ENCODE peak calls at places on chromosomes 1 and 21, in six cellular contexts. Q, D, K, Z, A and U are unnamed samples.

GRCh38 chr1:931380-932177 is 7.9 kb downstream of the SAMD11 start:
- DNase-seq in Q (no peak), Z (no peak), D (no peak), A (no peak), K (no peak), U (no peak)

GRCh38 chr1:39379187-39379586 is 112.2 kb upstream of the BMP8A start:
- DNase-seq in Q (no peak), K (no peak), A (no peak), D (no peak), Z (no peak), U (no peak)

GRCh38 chr1:172727956-172728603 is 69.2 kb downstream of the FASLG start:
- DNase-seq in Q (no peak), K (peak; percentile 13), Z (no peak), D (no peak), A (no peak), U (no peak)

GRCh38 chr1:43934986-43935324 is 1.4 kb downstream of the ARTN start:
- DNase-seq in Q (no peak), K (no peak), A (no peak), Z (no peak), D (no peak), U (no peak)

GRCh38 chr1:77395051-77395450 is 113.2 kb downstream of the AK5 start:
- DNase-seq in D (no peak), K (no peak), Z (no peak), Q (no peak), A (no peak), U (no peak)

GRCh38 chr1:246632584-246633168 is 66.4 kb downstream of the CNST start:
- DNase-seq in D (no peak), A (no peak), K (peak; percentile 86), Z (no peak), Q (peak; percentile 30), U (no peak)

GRCh38 chr1:7172804-7173203 is 387.6 kb downstream of the CAMTA1 start:
- DNase-seq in Z (no peak), K (no peak), D (no peak), A (no peak), Q (no peak), U (no peak)

GRCh38 chr21:33893917-33894316 is 21.7 kb downstream of the ATP5PO start:
- DNase-seq in Q (no peak), K (no peak), Z (no peak), A (no peak), D (no peak), U (no peak)

GRCh38 chr1:118012725-118013124 is 83.2 kb downstream of the WDR3 start:
- DNase-seq in D (no peak), Z (no peak), Q (no peak), K (no peak), A (no peak), U (no peak)

GRCh38 chr1:173527151-173527826 is 50.2 kb downstream of the PRDX6 start:
- DNase-seq in Q (peak; percentile 16), Z (no peak), D (peak; percentile 24), K (no peak), A (no peak), U (no peak)

GRCh38 chr1:214455971-214456867 is 95.2 kb downstream of the PTPN14 start:
- DNase-seq in Q (no peak), Z (no peak), K (no peak), D (no peak), A (no peak), U (no peak)

GRCh38 chr1:168092566-168093355 is 44.0 kb downstream of the GPR161 start:
- DNase-seq in Z (no peak), D (peak; percentile 30), Q (no peak), K (no peak), A (no peak), U (no peak)

GRCh38 chr1:152436593-152437338 is 22.7 kb upstream of the CRNN start:
- DNase-seq in D (no peak), K (no peak), Z (no peak), Q (no peak), A (no peak), U (no peak)

GRCh38 chr21:28089599-28090421 is 902.9 kb downstream of the LTN1 start:
- DNase-seq in K (no peak), Q (peak; percentile 65), D (no peak), Z (no peak), A (peak; percentile 58), U (no peak)

GRCh38 chr1:2041887-2042286 is 8.3 kb upstream of the PRKCZ start:
- DNase-seq in A (no peak), Z (no peak), Q (no peak), K (no peak), D (no peak), U (no peak)

GRCh38 chr1:74271503-74271902 is 36.3 kb downstream of the TNNI3K start:
- DNase-seq in K (no peak), Q (no peak), A (no peak), D (no peak), Z (no peak), U (no peak)

GRCh38 chr1:1911390-1912041 is 3.5 kb upstream of the CALML6 start:
- DNase-seq in Q (no peak), D (peak; percentile 13), A (peak; percentile 49), Z (no peak), K (no peak), U (no peak)

GRCh38 chr1:44670751-44671640 is 3.3 kb downstream of the TMEM53 start:
- DNase-seq in A (no peak), Q (no peak), K (no peak), Z (no peak), D (peak; percentile 4), U (peak; percentile 73)

GRCh38 chr1:182430263-182431068 is 19.5 kb upstream of the RGSL1 start:
- DNase-seq in Z (no peak), D (no peak), K (no peak), A (no peak), Q (no peak), U (no peak)

GRCh38 chr1:66460776-66461175 is 73.2 kb upstream of the SGIP1 start:
- DNase-seq in A (no peak), D (no peak), Z (no peak), Q (no peak), K (no peak), U (no peak)

GRCh38 chr1:185695299-185695698 is 38.9 kb upstream of the HMCN1 start:
- DNase-seq in D (no peak), A (no peak), Q (no peak), K (no peak), Z (no peak), U (no peak)

GRCh38 chr1:229253170-229253974 is 17.5 kb upstream of the RAB4A start:
- DNase-seq in K (peak; percentile 47), Q (no peak), D (no peak), A (no peak), Z (no peak), U (no peak)

DNA sequence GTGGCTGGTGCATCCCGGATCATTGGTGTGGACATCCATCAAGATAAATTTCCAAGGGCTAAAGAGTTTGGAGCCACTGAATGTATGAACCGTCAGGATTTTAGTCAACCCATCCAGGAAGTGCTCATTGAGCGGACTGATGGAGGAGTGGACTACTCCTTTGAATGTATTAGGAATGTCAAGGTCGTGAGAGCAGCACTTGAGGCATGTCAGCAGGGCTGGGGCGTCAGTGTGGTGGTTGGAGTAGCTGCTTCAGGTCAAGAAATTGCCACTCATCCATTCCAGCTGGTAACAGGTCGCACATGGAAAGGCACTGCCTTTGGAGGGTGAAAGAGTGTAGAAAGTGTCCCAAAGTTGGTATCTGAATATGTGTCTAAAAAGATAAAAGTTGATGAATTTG is 79.1 kb downstream of the FMN2 start:
- DNase-seq in D (no peak), K (no peak), Q (no peak), Z (no peak), A (no peak), U (no peak)
- TF ChIP-seq CTCF in D (no peak), K (no peak), Q (no peak), Z (no peak), A (no peak), U (no peak)

GRCh38 chr1:9715536-9716226 is 64.2 kb downstream of the PIK3CD start:
- DNase-seq in A (no peak), K (no peak), Q (no peak), D (no peak), Z (no peak), U (no peak)

GRCh38 chr1:9716404-9717192 is 65.1 kb downstream of the PIK3CD start:
- DNase-seq in Q (no peak), D (no peak), A (no peak), K (no peak), Z (no peak), U (no peak)

GRCh38 chr1:9718006-9718680 is 66.6 kb downstream of the PIK3CD start:
- DNase-seq in K (no peak), A (no peak), Q (no peak), Z (no peak), D (no peak), U (no peak)

GRCh38 chr1:9719978-9720722 is 68.6 kb downstream of the PIK3CD start:
- DNase-seq in D (no peak), Z (no peak), K (no peak), Q (no peak), A (no peak), U (no peak)

DNA sequence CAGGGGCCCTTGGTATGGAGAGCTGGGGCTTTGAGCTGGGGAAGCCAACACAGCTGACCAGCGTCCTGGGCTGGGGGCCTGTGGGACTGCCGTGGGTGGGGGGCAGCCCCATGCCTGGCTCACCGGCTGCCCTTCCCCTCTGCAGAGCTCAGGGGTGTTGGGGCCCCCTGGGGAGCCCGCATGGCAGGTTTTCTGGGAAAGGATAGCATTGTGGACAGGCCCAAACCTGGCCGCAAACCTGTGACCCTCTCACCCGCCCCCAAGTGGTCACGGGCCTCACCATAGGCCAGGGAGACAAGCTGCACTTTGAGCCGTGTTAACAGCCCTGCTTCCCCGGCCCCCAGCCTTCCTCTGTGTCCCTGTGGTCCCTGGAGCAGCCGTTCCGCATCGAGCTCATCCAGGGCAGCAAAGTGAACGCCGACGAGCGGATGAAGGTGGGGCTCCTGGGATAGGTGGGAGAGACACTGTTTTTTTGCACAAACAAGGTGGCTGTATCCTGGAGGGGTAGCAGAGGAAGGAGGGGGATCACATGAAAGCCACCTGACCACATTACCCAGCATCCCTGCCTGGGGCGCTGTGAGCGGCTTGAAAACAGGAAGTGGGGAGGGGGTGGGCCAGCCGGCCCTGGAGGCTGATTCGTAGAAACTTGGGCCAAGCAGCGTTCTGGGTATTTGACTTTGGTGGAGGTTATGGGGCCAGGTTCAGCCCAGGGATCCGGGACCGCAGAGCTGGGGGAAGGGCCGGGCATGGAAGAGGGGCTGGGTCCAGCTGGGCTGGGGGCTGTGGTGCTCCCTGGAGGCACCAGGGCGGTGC is 65.9 kb downstream of the PIK3CD start:
- DNase-seq in Q (no peak), K (peak; percentile 4), A (peak; percentile 78), Z (peak; percentile 49), D (no peak), U (no peak)
- TF ChIP-seq CTCF in Q (no peak), K (no peak), A (no peak), Z (no peak), D (no peak), U (no peak)

GRCh38 chr21:40680311-40680710 is 166.6 kb downstream of the DSCAM start:
- DNase-seq in Z (no peak), D (no peak), K (no peak), A (no peak), Q (no peak), U (no peak)
- TF ChIP-seq CTCF in Z (no peak), D (no peak), K (no peak), A (no peak), Q (no peak), U (no peak)

GRCh38 chr1:19682257-19682656 is 17.6 kb downstream of the HTR6 start:
- DNase-seq in K (peak; percentile 63), Z (no peak), D (no peak), Q (no peak), A (peak; percentile 17), U (no peak)
- TF ChIP-seq CTCF in K (no peak), Z (no peak), D (no peak), Q (no peak), A (no peak), U (no peak)